ENCODE peak calls at places on chromosomes 6 and 20, in five cellular contexts. Y, G, H, I and T are unnamed samples.

GRCh38 chr20:50118203-50118602 is 5.3 kb upstream of the UBE2V1 start:
- DNase-seq in G (no peak), Y (no peak), I (no peak), H (no peak), T (no peak)

GRCh38 chr6:35489995-35490791 is 6.7 kb downstream of the TEAD3 start:
- DNase-seq in I (no peak), G (no peak), Y (no peak), H (peak), T (no peak)

GRCh38 chr6:166598441-166599138 is 12.1 kb upstream of the RAMACL start:
- DNase-seq in Y (no peak), H (no peak), G (peak), I (no peak), T (no peak)

GRCh38 chr6:40165036-40165709 is 230.9 kb upstream of the MOCS1 start:
- DNase-seq in I (no peak), H (no peak), Y (no peak), G (no peak), T (no peak)

GRCh38 chr20:23193985-23194384 is 107.9 kb upstream of the CD93 start:
- DNase-seq in H (no peak), Y (no peak), I (no peak), G (no peak), T (no peak)

GRCh38 chr6:15247750-15248450 is 2.0 kb downstream of the JARID2 start:
- DNase-seq in Y (peak), I (peak), H (peak), G (peak), T (peak)

GRCh38 chr20:43545837-43546578 is 12.8 kb upstream of the SGK2 start:
- DNase-seq in G (no peak), I (no peak), H (no peak), Y (no peak), T (no peak)

GRCh38 chr6:151240861-151241642 is 1.3 kb downstream of the AKAP12 start:
- DNase-seq in G (peak), Y (no peak), H (peak), I (peak), T (peak)

GRCh38 chr6:124683507-124683906 is 278.7 kb upstream of the RNF217 start:
- DNase-seq in G (no peak), I (peak), H (no peak), Y (no peak), T (no peak)

GRCh38 chr6:33609019-33609418 is 12.1 kb upstream of the ITPR3 start:
- DNase-seq in G (no peak), Y (no peak), I (no peak), H (no peak), T (no peak)

GRCh38 chr6:55918639-55919038 is 43.2 kb upstream of the BMP5 start:
- DNase-seq in G (peak), H (no peak), I (no peak), Y (no peak), T (no peak)

GRCh38 chr20:10922941-10923340 is 249.1 kb upstream of the JAG1 start:
- DNase-seq in I (no peak), Y (no peak), G (peak), H (no peak), T (no peak)

GRCh38 chr6:31836676-31837611 is 9.4 kb downstream of the HSPA1B start:
- DNase-seq in G (no peak), Y (no peak), H (no peak), I (no peak), T (no peak)

GRCh38 chr6:14881399-14881798 is 364.5 kb upstream of the JARID2 start:
- DNase-seq in Y (no peak), I (no peak), H (no peak), G (peak), T (no peak)

GRCh38 chr6:108559884-108560462 is 744 bp upstream of the FOXO3 start:
- DNase-seq in G (peak), Y (peak), H (peak), I (peak), T (no peak)

GRCh38 chr6:169212436-169212835 is 41.2 kb downstream of the THBS2 start:
- DNase-seq in H (no peak), Y (no peak), I (no peak), G (peak), T (no peak)

GRCh38 chr6:135537782-135538301 is 40.3 kb upstream of the AHI1 start:
- DNase-seq in I (no peak), Y (no peak), H (no peak), G (peak), T (no peak)

GRCh38 chr6:167212716-167213011 is 54.9 kb upstream of the GPR31 start:
- DNase-seq in I (no peak), G (no peak), Y (no peak), H (no peak), T (no peak)

GRCh38 chr6:146833157-146833556 is 234.4 kb downstream of the ADGB start:
- DNase-seq in H (no peak), Y (no peak), G (no peak), I (no peak), T (no peak)

GRCh38 chr20:25237610-25238318 is 10.1 kb upstream of the PYGB start:
- DNase-seq in G (peak), H (no peak), Y (no peak), I (no peak), T (no peak)

GRCh38 chr20:20021835-20022234 is 4.7 kb downstream of the NAA20 start:
- DNase-seq in G (no peak), Y (no peak), H (no peak), I (no peak), T (no peak)

GRCh38 chr20:4016349-4017050 is 1.1 kb upstream of the RNF24 start:
- DNase-seq in H (no peak), I (no peak), G (no peak), Y (no peak), T (no peak)

GRCh38 chr20:44109951-44110361 is 77.0 kb downstream of the JPH2 start:
- DNase-seq in H (no peak), Y (no peak), I (no peak), G (no peak), T (no peak)

GRCh38 chr6:68760941-68761676 is 126.0 kb downstream of the ADGRB3 start:
- DNase-seq in G (no peak), I (no peak), H (no peak), Y (no peak), T (peak)

GRCh38 chr20:1443085-1443484 is 23.6 kb downstream of the NSFL1C start:
- DNase-seq in G (no peak), Y (no peak), H (no peak), I (no peak), T (no peak)

GRCh38 chr6:3230275-3231212 is 3.1 kb upstream of the TUBB2B start:
- DNase-seq in I (no peak), G (peak), H (no peak), Y (peak), T (peak)